ENCODE peak calls at places on chromosomes 3 and 15, in seven cellular contexts. U is Right ventricle myocardium superior, K is iris pigment epithelial cell, V is HFFc6, J is SW480, D is aorta, W is neural crest cell. T is an unnamed sample.

GRCh38 chr15:52406601-52407000 is 111.0 kb upstream of the MYO5C start:
- DNase-seq in U (no peak), K (no peak), V (no peak), J (no peak), D (no peak), W (no peak), T (no peak)

GRCh38 chr3:137509354-137510045 is 254.6 kb upstream of the SOX14 start:
- DNase-seq in U (no peak), K (no peak), V (no peak), J (no peak), D (no peak), W (no peak), T (no peak)

GRCh38 chr3:101036213-101036618 is 43.0 kb upstream of the ABI3BP start:
- DNase-seq in U (no peak), K (peak), V (peak), J (peak), D (no peak), W (no peak), T (peak)

GRCh38 chr3:189137416-189137815 is 34.4 kb upstream of the TPRG1 start:
- DNase-seq in U (no peak), K (no peak), V (no peak), J (no peak), D (no peak), W (no peak), T (no peak)

GRCh38 chr3:54756330-54756731 is 171.5 kb downstream of the LRTM1 start:
- DNase-seq in U (no peak), K (peak), V (no peak), J (no peak), D (no peak), W (no peak), T (no peak)

GRCh38 chr15:51782357-51782896 is 31.0 kb downstream of the TMOD2 start:
- DNase-seq in U (no peak), K (peak), V (no peak), J (no peak), D (no peak), W (no peak), T (no peak)

GRCh38 chr3:127483902-127484591 is 106.5 kb downstream of the TPRA1 start:
- DNase-seq in U (no peak), K (no peak), V (no peak), J (no peak), D (peak), W (no peak), T (peak)

GRCh38 chr3:156217674-156218352 is 97.4 kb downstream of the KCNAB1 start:
- DNase-seq in U (no peak), K (peak), V (no peak), J (peak), D (no peak), W (no peak), T (no peak)

GRCh38 chr15:81893182-81893833 is 152.5 kb downstream of the MEX3B start:
- DNase-seq in U (no peak), K (no peak), V (no peak), J (no peak), D (no peak), W (no peak), T (no peak)

GRCh38 chr3:144055604-144056003 is 84.0 kb downstream of the DIPK2A start:
- DNase-seq in U (no peak), K (peak), V (peak), J (no peak), D (no peak), W (no peak), T (no peak)

GRCh38 chr3:37179144-37179967 is 5.0 kb upstream of the LRRFIP2 start:
- DNase-seq in U (no peak), K (no peak), V (no peak), J (no peak), D (no peak), W (no peak), T (no peak)

GRCh38 chr3:181252626-181253025 is 263.1 kb upstream of the DNAJC19 start:
- DNase-seq in U (no peak), K (no peak), V (no peak), J (no peak), D (no peak), W (no peak), T (no peak)

GRCh38 chr15:32855942-32856341 is 138.1 kb downstream of the GREM1 start:
- DNase-seq in U (no peak), K (peak), V (peak), J (peak), D (no peak), W (no peak), T (no peak)

GRCh38 chr15:83372434-83372873 is 74.7 kb upstream of the SH3GL3 start:
- DNase-seq in U (no peak), K (peak), V (peak), J (peak), D (no peak), W (no peak), T (no peak)

GRCh38 chr15:29997499-29997898 is 85.3 kb upstream of the GOLGA8J start:
- DNase-seq in U (no peak), K (no peak), V (no peak), J (no peak), D (no peak), W (no peak), T (no peak)

GRCh38 chr15:69575387-69575786 is 122.8 kb downstream of the RPLP1 start:
- DNase-seq in U (no peak), K (no peak), V (no peak), J (no peak), D (peak), W (no peak), T (peak)

GRCh38 chr15:40439461-40440299 is 1.1 kb upstream of the BAHD1 start:
- DNase-seq in U (peak), K (peak), V (peak), J (peak), D (no peak), W (no peak), T (no peak)

GRCh38 chr3:181265750-181266333 is 276.3 kb upstream of the DNAJC19 start:
- DNase-seq in U (no peak), K (peak), V (no peak), J (no peak), D (no peak), W (no peak), T (no peak)

GRCh38 chr15:25175789-25176615 is 221.2 kb downstream of the SNRPN start:
- DNase-seq in U (no peak), K (no peak), V (no peak), J (no peak), D (peak), W (no peak), T (peak)

GRCh38 chr15:48086582-48086981 is 34.2 kb upstream of the SLC24A5 start:
- DNase-seq in U (no peak), K (peak), V (no peak), J (no peak), D (no peak), W (no peak), T (no peak)

GRCh38 chr15:63292771-63293170 is 15.4 kb downstream of the APH1B start:
- DNase-seq in U (no peak), K (peak), V (no peak), J (no peak), D (no peak), W (no peak), T (no peak)

GRCh38 chr15:26628879-26629529 is 143.9 kb downstream of the GABRB3 start:
- DNase-seq in U (peak), K (no peak), V (peak), J (no peak), D (peak), W (no peak), T (peak)

GRCh38 chr3:44983413-44984040 is 7.5 kb downstream of the EXOSC7 start:
- DNase-seq in U (no peak), K (no peak), V (no peak), J (no peak), D (no peak), W (no peak), T (no peak)

GRCh38 chr3:167113466-167113865 is 266.6 kb downstream of the ZBBX start:
- DNase-seq in U (no peak), K (no peak), V (no peak), J (no peak), D (no peak), W (no peak), T (no peak)

GRCh38 chr15:48718646-48719045 is 73.1 kb upstream of the FBN1 start:
- DNase-seq in U (no peak), K (peak), V (peak), J (no peak), D (no peak), W (no peak), T (no peak)

GRCh38 chr3:133670525-133670995 is 8.8 kb upstream of the TOPBP1 start:
- DNase-seq in U (no peak), K (no peak), V (no peak), J (no peak), D (no peak), W (no peak), T (no peak)

GRCh38 chr3:129276385-129276784 is 2.3 kb upstream of the HMCES start:
- DNase-seq in U (no peak), K (no peak), V (no peak), J (no peak), D (no peak), W (no peak), T (no peak)

GRCh38 chr3:32376098-32376497 is 15.6 kb upstream of the CMTM7 start:
- DNase-seq in U (no peak), K (peak), V (no peak), J (no peak), D (no peak), W (no peak), T (no peak)

GRCh38 chr3:147218976-147219375 is 187.4 kb downstream of the ZIC4 start:
- DNase-seq in U (no peak), K (no peak), V (no peak), J (no peak), D (no peak), W (no peak), T (no peak)

GRCh38 chr3:184911570-184911969 is 99.6 kb downstream of the VPS8 start:
- DNase-seq in U (no peak), K (no peak), V (no peak), J (no peak), D (no peak), W (no peak), T (no peak)

GRCh38 chr3:128369881-128370642 is 96.6 kb downstream of the DNAJB8 start:
- DNase-seq in U (no peak), K (no peak), V (no peak), J (no peak), D (peak), W (no peak), T (no peak)